ENCODE peak calls at places on chromosome 10, in four cellular contexts. One of them, this sample, is unnamed.

GRCh38 chr10:42753126-42753506 is 29.5 kb upstream of the BMS1 start:
- DNase-seq in H1: peak; percentile 47
- DNase-seq in mesenchymal stem cell: peak; percentile 78
- DNase-seq in H9: peak; percentile 92
- DNase-seq in this sample: peak; percentile 95

GRCh38 chr10:30502266-30503058 is 68.5 kb downstream of the MAP3K8 start:
- DNase-seq in mesenchymal stem cell: peak; percentile 42
- DNase-seq in H1: no peak
- DNase-seq in H9: no peak
- DNase-seq in this sample: peak; percentile 52

GRCh38 chr10:17833656-17834055 is 24.5 kb downstream of the MRC1 start:
- DNase-seq in H9: no peak
- DNase-seq in mesenchymal stem cell: no peak
- DNase-seq in H1: no peak
- DNase-seq in this sample: no peak

GRCh38 chr10:31390804-31391203 is 71.8 kb downstream of the ZEB1 start:
- DNase-seq in H9: no peak
- DNase-seq in H1: no peak
- DNase-seq in mesenchymal stem cell: no peak
- DNase-seq in this sample: no peak

GRCh38 chr10:16987129-16987670 is 142.4 kb downstream of the CUBN start:
- DNase-seq in H9: no peak
- DNase-seq in H1: no peak
- DNase-seq in mesenchymal stem cell: peak; percentile 81
- DNase-seq in this sample: no peak

GRCh38 chr10:4546500-4546899 is 279.5 kb upstream of the AKR1E2 start:
- DNase-seq in mesenchymal stem cell: peak; percentile 56
- DNase-seq in H1: no peak
- DNase-seq in H9: no peak
- DNase-seq in this sample: no peak

GRCh38 chr10:48448796-48449195 is 142.3 kb downstream of the MAPK8 start:
- DNase-seq in H1: no peak
- DNase-seq in H9: no peak
- DNase-seq in mesenchymal stem cell: peak; percentile 62
- DNase-seq in this sample: no peak

GRCh38 chr10:66405566-66405965 is 520.3 kb upstream of the LRRTM3 start:
- DNase-seq in H9: no peak
- DNase-seq in H1: no peak
- DNase-seq in mesenchymal stem cell: no peak
- DNase-seq in this sample: no peak

GRCh38 chr10:22252801-22253577 is 35.2 kb upstream of the EBLN1 start:
- DNase-seq in mesenchymal stem cell: peak; percentile 11
- DNase-seq in H1: no peak
- DNase-seq in H9: peak; percentile 51
- DNase-seq in this sample: peak; percentile 2

GRCh38 chr10:49037187-49037586 is 78.1 kb downstream of the VSTM4 start:
- DNase-seq in H9: no peak
- DNase-seq in mesenchymal stem cell: no peak
- DNase-seq in H1: no peak
- DNase-seq in this sample: no peak

GRCh38 chr10:4127518-4128315 is 342.7 kb upstream of the KLF6 start:
- DNase-seq in H9: no peak
- DNase-seq in mesenchymal stem cell: no peak
- DNase-seq in H1: no peak
- DNase-seq in this sample: no peak

GRCh38 chr10:3955493-3955892 is 170.5 kb upstream of the KLF6 start:
- DNase-seq in mesenchymal stem cell: peak; percentile 32
- DNase-seq in H9: peak; percentile 46
- DNase-seq in H1: no peak
- DNase-seq in this sample: no peak

GRCh38 chr10:45354261-45354660 is 19.8 kb upstream of the ALOX5 start:
- DNase-seq in mesenchymal stem cell: no peak
- DNase-seq in H9: no peak
- DNase-seq in H1: no peak
- DNase-seq in this sample: peak; percentile 80

GRCh38 chr10:821322-821721 is 110.2 kb downstream of the LARP4B start:
- DNase-seq in H9: no peak
- DNase-seq in mesenchymal stem cell: peak; percentile 32
- DNase-seq in H1: no peak
- DNase-seq in this sample: peak; percentile 39

GRCh38 chr10:129963076-129963830 is 821 bp downstream of the EBF3 start:
- DNase-seq in mesenchymal stem cell: peak; percentile 72
- DNase-seq in H1: no peak
- DNase-seq in H9: peak; percentile 66
- DNase-seq in this sample: peak; percentile 17

GRCh38 chr10:58164517-58164916 is 103.2 kb downstream of the IPMK start:
- DNase-seq in H9: no peak
- DNase-seq in mesenchymal stem cell: no peak
- DNase-seq in H1: no peak
- DNase-seq in this sample: no peak

GRCh38 chr10:100519321-100520051 is at the start of gene SEC31B:
- DNase-seq in mesenchymal stem cell: peak; percentile 44
- DNase-seq in H1: no peak
- DNase-seq in H9: peak; percentile 84
- DNase-seq in this sample: peak; percentile 33

GRCh38 chr10:30151581-30152389 is 92.4 kb upstream of the JCAD start:
- DNase-seq in H1: peak; percentile 2
- DNase-seq in H9: peak; percentile 49
- DNase-seq in mesenchymal stem cell: peak; percentile 93
- DNase-seq in this sample: peak; percentile 87

GRCh38 chr10:97048649-97049427 is 136.9 kb downstream of the SLIT1 start:
- DNase-seq in H1: no peak
- DNase-seq in mesenchymal stem cell: no peak
- DNase-seq in H9: no peak
- DNase-seq in this sample: no peak

GRCh38 chr10:47294501-47294900 is 5.5 kb upstream of the GDF10 start:
- DNase-seq in H9: peak; percentile 7
- DNase-seq in mesenchymal stem cell: no peak
- DNase-seq in H1: no peak
- DNase-seq in this sample: no peak

GRCh38 chr10:71232089-71232998 is 20.0 kb downstream of the UNC5B start:
- DNase-seq in H1: no peak
- DNase-seq in mesenchymal stem cell: no peak
- DNase-seq in H9: no peak
- DNase-seq in this sample: no peak

GRCh38 chr10:98349508-98349922 is 65.5 kb downstream of the PYROXD2 start:
- DNase-seq in H1: no peak
- DNase-seq in mesenchymal stem cell: peak; percentile 95
- DNase-seq in H9: no peak
- DNase-seq in this sample: peak; percentile 20

DNA sequence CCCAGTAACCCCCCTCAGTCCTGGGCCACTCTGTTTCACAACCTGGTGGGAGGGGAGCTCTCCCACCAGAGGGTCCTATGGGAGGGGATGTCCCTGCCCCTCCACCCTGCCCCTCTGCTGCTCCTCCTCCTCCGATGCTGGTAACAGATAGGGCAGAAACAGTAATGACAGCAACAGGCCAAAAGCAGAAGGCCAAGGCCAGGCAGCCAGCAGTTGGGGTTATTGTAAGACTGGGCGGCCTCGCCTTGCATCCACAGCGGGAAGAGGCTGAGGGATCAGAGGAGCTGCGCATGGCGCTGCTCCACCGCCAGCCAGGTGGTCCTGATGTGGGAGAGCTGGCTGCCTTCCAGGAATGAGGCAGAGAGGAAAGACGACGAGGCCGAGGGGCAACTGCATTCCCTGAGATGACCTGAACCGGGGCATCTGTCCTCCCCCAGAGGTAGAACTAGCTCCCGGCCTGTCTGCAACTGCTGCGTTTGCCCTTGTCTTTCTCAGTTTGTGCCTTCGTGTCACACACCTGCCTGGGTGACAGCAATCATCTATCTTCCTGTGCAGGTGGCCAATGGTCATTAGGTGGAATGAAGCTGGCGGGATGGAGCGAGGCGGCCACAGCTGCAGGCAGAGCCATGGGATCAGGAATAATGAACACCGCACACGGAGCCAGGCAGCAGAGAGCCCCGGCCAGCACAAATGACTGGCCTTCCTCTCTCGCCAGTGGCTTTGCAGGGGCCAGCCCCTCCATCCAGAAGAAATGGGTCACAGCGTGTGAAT is 54.0 kb upstream of the CACUL1 start:
- DNase-seq in H1: no peak
- DNase-seq in H9: no peak
- DNase-seq in mesenchymal stem cell: no peak
- DNase-seq in this sample: no peak
- H2BK12ac ChIP-seq in H1: no peak overlapping the region
- H2BK12ac ChIP-seq in H9: no peak overlapping the region
- H2BK12ac ChIP-seq in mesenchymal stem cell: no peak overlapping the region
- H2BK12ac ChIP-seq in this sample: no peak overlapping the region

GRCh38 chr10:110225756-110226554 is 18.6 kb downstream of the MXI1 start:
- DNase-seq in H9: peak; percentile 93
- DNase-seq in H1: peak; percentile 79
- DNase-seq in mesenchymal stem cell: peak; percentile 93
- DNase-seq in this sample: peak; percentile 89
- H2BK5ac ChIP-seq in H9: no peak overlapping the region
- H2BK5ac ChIP-seq in H1: peak overlapping the region; percentile 69
- H2BK5ac ChIP-seq in mesenchymal stem cell: no peak overlapping the region
- H2BK5ac ChIP-seq in this sample: no peak overlapping the region

GRCh38 chr10:132277311-132277741 is 30.4 kb downstream of the STK32C start:
- DNase-seq in mesenchymal stem cell: no peak
- DNase-seq in H9: no peak
- DNase-seq in H1: no peak
- DNase-seq in this sample: no peak

GRCh38 chr10:132282667-132283603 is 24.8 kb downstream of the STK32C start:
- DNase-seq in H1: no peak
- DNase-seq in mesenchymal stem cell: no peak
- DNase-seq in H9: no peak
- DNase-seq in this sample: no peak

GRCh38 chr10:132281915-132282666 is 25.7 kb downstream of the STK32C start:
- DNase-seq in H9: no peak
- DNase-seq in H1: no peak
- DNase-seq in mesenchymal stem cell: no peak
- DNase-seq in this sample: no peak

GRCh38 chr10:132280646-132281074 is 27.1 kb downstream of the STK32C start:
- DNase-seq in mesenchymal stem cell: no peak
- DNase-seq in H9: no peak
- DNase-seq in H1: no peak
- DNase-seq in this sample: no peak

DNA sequence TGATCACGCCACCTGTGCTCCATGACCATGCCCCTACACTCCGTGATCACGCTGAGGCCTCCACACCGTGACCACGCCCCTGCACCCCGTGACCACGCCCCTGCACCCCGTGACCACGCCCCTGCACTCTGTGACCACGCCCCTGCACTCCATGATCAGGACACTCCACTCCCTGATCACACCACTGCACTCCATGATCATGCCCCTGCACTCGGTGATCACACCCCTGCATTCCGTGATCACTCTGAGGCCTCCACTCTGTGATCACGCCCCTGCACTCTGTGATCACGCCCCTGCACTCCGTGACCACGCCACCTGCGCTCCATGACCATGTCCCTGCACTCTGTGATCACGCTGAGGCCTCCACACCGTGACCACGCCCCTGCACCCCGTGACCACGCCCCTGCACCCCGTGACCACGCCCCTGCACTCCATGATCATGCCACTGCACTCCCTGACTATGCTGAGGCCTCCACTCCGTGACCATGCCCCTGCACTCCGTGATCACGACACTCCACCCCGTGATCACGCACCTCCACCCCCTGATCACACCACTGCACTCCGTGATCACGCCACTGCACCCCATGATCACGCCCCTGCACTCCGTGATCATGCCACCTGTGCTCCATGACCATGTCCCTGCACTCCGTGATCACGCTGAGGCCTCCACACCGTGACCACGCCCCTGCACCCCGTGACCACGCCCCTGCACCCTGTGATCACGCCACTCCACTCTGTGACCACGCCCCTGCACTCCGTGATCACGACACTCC is 27.7 kb downstream of the STK32C start:
- DNase-seq in H1: no peak
- DNase-seq in H9: no peak
- DNase-seq in mesenchymal stem cell: no peak
- DNase-seq in this sample: no peak
- H3K23ac ChIP-seq in H1: no peak overlapping the region
- H3K23ac ChIP-seq in H9: no peak overlapping the region
- H3K23ac ChIP-seq in mesenchymal stem cell: no peak overlapping the region
- H3K23ac ChIP-seq in this sample: no peak overlapping the region

DNA sequence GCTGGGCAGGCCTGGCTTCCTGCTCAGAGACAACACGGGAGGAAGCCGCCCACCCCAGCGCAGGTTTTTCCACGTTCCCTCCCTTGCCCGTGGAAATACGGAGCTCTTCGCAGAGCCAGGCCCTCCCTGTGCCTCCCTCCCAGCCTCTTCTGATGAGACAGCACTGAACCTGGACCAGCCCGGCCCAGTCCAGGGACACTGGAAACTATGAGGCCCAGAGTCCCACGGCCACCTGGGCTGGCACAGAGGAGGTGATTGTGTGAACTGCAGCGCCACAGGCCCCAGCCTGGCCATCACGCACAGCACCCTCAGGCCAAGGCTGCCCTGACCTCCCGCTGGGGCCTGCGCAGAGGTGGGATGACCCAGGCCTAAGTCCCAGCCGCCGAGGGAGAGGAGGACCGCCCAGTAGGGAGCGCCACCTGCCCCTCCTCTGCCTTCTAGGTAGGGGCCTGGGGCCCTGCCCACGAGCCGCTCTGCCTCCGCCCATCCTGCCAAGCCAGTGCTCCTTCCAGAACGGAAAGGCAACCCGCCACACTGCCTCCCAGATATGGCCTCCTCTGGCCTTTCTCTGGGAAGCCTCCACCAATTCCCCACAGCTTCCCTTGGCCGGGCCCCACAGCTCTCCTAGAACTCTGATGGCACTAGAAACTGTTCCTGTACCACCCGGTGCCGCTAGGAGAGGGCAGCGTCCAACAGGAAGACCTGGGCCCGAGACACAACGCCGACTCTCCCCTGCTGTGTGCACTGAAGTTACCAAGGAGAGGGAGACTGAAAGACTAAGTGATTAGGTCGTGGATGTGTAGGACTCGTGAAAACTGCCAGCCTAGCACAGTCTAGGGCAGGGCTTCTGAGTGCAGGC is 57.2 kb downstream of the PROSER2 start:
- DNase-seq in mesenchymal stem cell: no peak
- DNase-seq in H9: peak; percentile 74
- DNase-seq in H1: no peak
- DNase-seq in this sample: no peak
- H2BK12ac ChIP-seq in mesenchymal stem cell: no peak overlapping the region
- H2BK12ac ChIP-seq in H9: no peak overlapping the region
- H2BK12ac ChIP-seq in H1: peak overlapping the region; percentile 27
- H2BK12ac ChIP-seq in this sample: peak overlapping the region; percentile 78

DNA sequence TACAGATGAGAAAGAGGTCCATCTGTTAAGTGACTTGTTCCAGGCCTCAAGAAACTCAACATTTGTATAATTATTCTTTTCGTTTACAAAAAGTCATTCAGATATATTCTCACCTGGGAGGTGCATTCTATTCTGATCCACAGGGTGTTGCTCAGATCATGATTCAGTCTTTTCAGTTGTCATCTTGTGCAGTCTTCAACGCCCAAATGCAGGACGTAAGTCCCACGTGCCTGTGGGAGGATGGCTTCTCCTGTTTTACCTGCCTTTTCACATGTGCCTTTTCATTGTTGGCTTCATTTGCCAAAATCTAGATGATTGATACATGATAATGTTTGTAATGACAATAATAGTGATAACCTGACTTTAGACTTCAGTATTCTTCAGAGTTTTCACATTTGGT is 46.5 kb downstream of the SLK start:
- DNase-seq in mesenchymal stem cell: no peak
- DNase-seq in H9: no peak
- DNase-seq in H1: no peak
- DNase-seq in this sample: no peak
- H2BK5ac ChIP-seq in mesenchymal stem cell: no peak overlapping the region
- H2BK5ac ChIP-seq in H9: no peak overlapping the region
- H2BK5ac ChIP-seq in H1: no peak overlapping the region
- H2BK5ac ChIP-seq in this sample: no peak overlapping the region